ENCODE peak calls at places on chromosomes 7 and 10, in nine cellular contexts. K, V, T, M, E, R, O, W and A are unnamed samples.

GRCh38 chr7:47470567-47471357 is 111.1 kb downstream of the TNS3 start:
- DNase-seq in W (no peak), T (no peak), V (no peak), R (no peak), K (no peak), E (no peak), M (no peak), O (no peak), A (no peak)

GRCh38 chr7:44094365-44094764 is 9.8 kb upstream of the AEBP1 start:
- DNase-seq in R (no peak), V (no peak), E (no peak), O (no peak), M (no peak), W (no peak), K (no peak), T (no peak), A (no peak)

GRCh38 chr10:43340619-43341018 is 30.8 kb upstream of the FXYD4 start:
- DNase-seq in W (no peak), O (peak; percentile 86), T (peak; percentile 88), E (no peak), K (no peak), R (no peak), V (no peak), M (no peak), A (no peak)

GRCh38 chr10:132113206-132113605 is 47.5 kb downstream of the JAKMIP3 start:
- DNase-seq in R (no peak), K (peak; percentile 74), T (no peak), M (no peak), O (no peak), E (peak; percentile 0), V (no peak), W (peak; percentile 11), A (no peak)

GRCh38 chr7:20554072-20554471 is 61.4 kb upstream of the ABCB5 start:
- DNase-seq in W (no peak), V (no peak), M (no peak), E (no peak), T (no peak), K (no peak), R (no peak), O (no peak), A (no peak)

GRCh38 chr7:100673942-100674431 is 447 bp downstream of the GNB2 start:
- DNase-seq in M (no peak), R (peak; percentile 56), O (no peak), W (no peak), T (peak; percentile 29), K (no peak), E (peak; percentile 46), V (peak; percentile 69), A (peak; percentile 53)

GRCh38 chr10:79070091-79070610 is 1.4 kb downstream of the ZMIZ1 start:
- DNase-seq in O (peak; percentile 49), K (peak; percentile 39), R (peak; percentile 85), E (peak; percentile 66), V (no peak), M (no peak), T (no peak), W (peak; percentile 49), A (no peak)

GRCh38 chr7:64463636-64464375 is 99.1 kb downstream of the ZNF680 start:
- DNase-seq in W (no peak), V (peak; percentile 23), E (no peak), T (peak; percentile 53), R (peak; percentile 60), O (no peak), M (peak; percentile 4), K (peak; percentile 89), A (peak; percentile 1)

GRCh38 chr7:14666304-14666703 is 236.2 kb downstream of the DGKB start:
- DNase-seq in T (no peak), O (no peak), M (no peak), W (no peak), E (no peak), R (no peak), K (no peak), V (no peak), A (no peak)

GRCh38 chr10:93821051-93821772 is 63.5 kb downstream of the LGI1 start:
- DNase-seq in M (peak; percentile 58), E (no peak), K (no peak), W (no peak), V (no peak), O (no peak), T (peak; percentile 20), R (peak; percentile 50), A (peak; percentile 51)